ENCODE peak calls at places on chromosomes 3 and 15, in seven cellular contexts. L is stimulated activated CD4-positive, alpha-beta T cell treated with anti-CD3 and anti-CD28 coated beads, Interleukin-4, amount 100 ng/mL, for 48 hours; W is ureter; X is T-helper 1 cell; B is BJ; T is A549; N is Daoy. G is an unnamed sample.

GRCh38 chr3:159266779-159267178 is 464.9 kb downstream of the MFSD1 start:
- DNase-seq in X (no peak), W (no peak), T (peak; percentile 61), N (peak; percentile 61), L (no peak), B (no peak), G (no peak)

GRCh38 chr3:81033690-81034089 is 727.8 kb downstream of the GBE1 start:
- DNase-seq in L (no peak), N (no peak), T (no peak), W (no peak), B (no peak), X (no peak), G (no peak)

GRCh38 chr15:54347082-54347827 is 369.0 kb downstream of the UNC13C start:
- DNase-seq in N (no peak), L (no peak), B (no peak), T (no peak), W (no peak), X (no peak), G (no peak)

GRCh38 chr3:173993299-173993698 is 595.8 kb downstream of the NLGN1 start:
- DNase-seq in W (no peak), B (peak; percentile 53), T (peak; percentile 4), X (no peak), N (peak; percentile 30), L (no peak), G (no peak)

GRCh38 chr3:25007974-25008658 is 419.9 kb upstream of the RARB start:
- DNase-seq in N (peak; percentile 15), W (no peak), X (no peak), T (no peak), L (no peak), B (no peak), G (no peak)

GRCh38 chr15:73127302-73127936 is 75.2 kb downstream of the NEO1 start:
- DNase-seq in W (no peak), T (peak; percentile 52), N (peak; percentile 14), B (no peak), X (no peak), L (no peak), G (no peak)

GRCh38 chr15:52019394-52020252 is 604 bp downstream of the MAPK6 start:
- DNase-seq in L (peak; percentile 61), W (peak; percentile 88), T (peak; percentile 91), X (peak; percentile 42), N (peak; percentile 96), B (no peak), G (peak; percentile 94)

GRCh38 chr3:19250959-19251610 is 102.8 kb downstream of the KCNH8 start:
- DNase-seq in W (no peak), L (no peak), X (no peak), N (no peak), T (no peak), B (no peak), G (no peak)

GRCh38 chr3:50623840-50624474 is 7.0 kb downstream of the MAPKAPK3 start:
- DNase-seq in X (no peak), T (no peak), N (no peak), B (no peak), L (no peak), W (no peak), G (no peak)

GRCh38 chr3:142910280-142910679 is 21.4 kb upstream of the PCOLCE2 start:
- DNase-seq in L (no peak), X (no peak), B (no peak), N (no peak), W (no peak), T (no peak), G (no peak)

GRCh38 chr3:152657002-152657400 is 177.9 kb upstream of the P2RY1 start:
- DNase-seq in B (no peak), L (no peak), T (no peak), X (no peak), N (no peak), W (no peak), G (no peak)

GRCh38 chr15:64949383-64950141 is 37.9 kb downstream of the ANKDD1A start:
- DNase-seq in N (no peak), W (no peak), T (no peak), B (no peak), L (no peak), X (no peak), G (no peak)

GRCh38 chr3:194811118-194811517 is 125.4 kb downstream of the FAM43A start:
- DNase-seq in B (no peak), T (no peak), X (no peak), L (no peak), N (no peak), W (no peak), G (no peak)

GRCh38 chr3:59401924-59402323 is 352.1 kb upstream of the CFAP20DC start:
- DNase-seq in B (no peak), L (no peak), W (no peak), T (no peak), N (no peak), X (no peak), G (no peak)

GRCh38 chr3:46849098-46849631 is 14.1 kb downstream of the MYL3 start:
- DNase-seq in T (no peak), B (no peak), W (no peak), L (no peak), X (no peak), N (no peak), G (peak; percentile 62)

GRCh38 chr15:98719169-98719515 is 70.8 kb downstream of the IGF1R start:
- DNase-seq in N (no peak), T (no peak), X (no peak), W (no peak), L (no peak), B (no peak), G (no peak)

GRCh38 chr15:34987182-34987488 is 952 bp downstream of the ZNF770 start:
- DNase-seq in T (no peak), L (no peak), X (no peak), N (peak; percentile 7), B (no peak), W (no peak), G (no peak)

GRCh38 chr3:49673715-49674490 is at the start of gene APEH:
- DNase-seq in X (peak; percentile 94), W (peak; percentile 97), L (peak; percentile 96), B (peak; percentile 86), N (peak; percentile 98), T (peak; percentile 98), G (peak; percentile 99)

GRCh38 chr3:189710620-189711388 is 79.6 kb downstream of the TP63 start:
- DNase-seq in T (peak; percentile 86), W (peak; percentile 46), L (no peak), N (peak; percentile 86), X (no peak), B (peak; percentile 97), G (no peak)

GRCh38 chr3:141366285-141367037 is 1.8 kb upstream of the ZBTB38 start:
- DNase-seq in N (peak; percentile 93), B (peak; percentile 82), X (no peak), L (no peak), T (peak; percentile 89), W (no peak), G (no peak)

GRCh38 chr3:123446210-123446609 is 2.7 kb downstream of the ADCY5 start:
- DNase-seq in B (no peak), T (no peak), N (no peak), L (no peak), X (no peak), W (no peak), G (peak; percentile 22)

GRCh38 chr15:38563723-38564519 is 693 bp downstream of the RASGRP1 start:
- DNase-seq in T (peak; percentile 50), N (peak; percentile 51), L (peak; percentile 88), W (peak; percentile 64), X (peak; percentile 78), B (no peak), G (peak; percentile 97)

GRCh38 chr3:52268036-52268435 is 10.4 kb downstream of the WDR82 start:
- DNase-seq in B (no peak), W (no peak), L (no peak), X (no peak), N (no peak), T (no peak), G (no peak)

GRCh38 chr15:68789041-68789920 is 31.4 kb downstream of the ANP32A start:
- DNase-seq in X (no peak), T (no peak), N (no peak), L (no peak), B (no peak), W (no peak), G (no peak)

GRCh38 chr15:57911247-57911646 is 154.3 kb downstream of the ALDH1A2 start:
- DNase-seq in B (no peak), N (no peak), X (no peak), W (no peak), L (no peak), T (no peak), G (no peak)

GRCh38 chr3:49602877-49603411 is 48.7 kb downstream of the BSN start:
- DNase-seq in N (peak; percentile 44), W (no peak), L (peak; percentile 32), B (no peak), X (peak; percentile 40), T (no peak), G (no peak)

GRCh38 chr3:151037746-151038145 is 47.7 kb upstream of the MED12L start:
- DNase-seq in T (peak; percentile 41), N (peak; percentile 98), X (no peak), L (no peak), W (peak; percentile 44), B (peak; percentile 76), G (no peak)

GRCh38 chr3:73546961-73547360 is 77.8 kb downstream of the PDZRN3 start:
- DNase-seq in B (peak; percentile 89), W (no peak), N (peak; percentile 12), L (no peak), T (no peak), X (no peak), G (no peak)

GRCh38 chr15:50183112-50183794 is 1.3 kb downstream of the SLC27A2 start:
- DNase-seq in B (no peak), N (peak; percentile 19), W (no peak), X (no peak), L (no peak), T (no peak), G (no peak)

GRCh38 chr15:45314960-45315359 is 62.9 kb downstream of the SLC28A2 start:
- DNase-seq in T (peak; percentile 66), N (peak; percentile 62), B (no peak), X (no peak), L (no peak), W (peak; percentile 47), G (no peak)

GRCh38 chr3:172224560-172225214 is 185.3 kb downstream of the FNDC3B start:
- DNase-seq in B (no peak), L (no peak), N (no peak), T (no peak), W (no peak), X (no peak), G (no peak)

GRCh38 chr15:66429117-66429516 is 42.4 kb downstream of the MAP2K1 start:
- DNase-seq in L (no peak), W (no peak), B (no peak), T (no peak), X (no peak), N (no peak), G (no peak)

GRCh38 chr3:65560133-65560532 is 478.6 kb downstream of the MAGI1 start:
- DNase-seq in N (no peak), X (no peak), L (no peak), W (no peak), B (no peak), T (no peak), G (no peak)

GRCh38 chr3:59808431-59808830 is 758.6 kb upstream of the CFAP20DC start:
- DNase-seq in X (no peak), T (no peak), N (no peak), L (no peak), B (no peak), W (no peak), G (no peak)

GRCh38 chr3:176961916-176962315 is 235.4 kb downstream of the TBL1XR1 start:
- DNase-seq in B (no peak), X (no peak), L (no peak), W (no peak), T (no peak), N (no peak), G (no peak)

GRCh38 chr3:16148783-16149182 is 25.7 kb upstream of the GALNT15 start:
- DNase-seq in N (peak; percentile 73), X (no peak), B (peak; percentile 70), W (peak; percentile 47), T (peak; percentile 62), L (no peak), G (no peak)

GRCh38 chr3:146803746-146804145 is 198.6 kb upstream of the PLSCR5 start:
- DNase-seq in T (no peak), L (no peak), X (no peak), N (peak; percentile 9), B (peak; percentile 95), W (no peak), G (no peak)

G was measured in spleen.